ENCODE peak calls at places on chromosome 17, in five cellular contexts. L is neural progenitor cell, E is GM23248, Q is hepatocyte, J is K562. B is an unnamed sample.

GRCh38 chr17:57890857-57891232 is 41.0 kb upstream of the MRPS23 start:
- DNase-seq in L (no peak), E (no peak), Q (no peak), J (no peak), B (no peak)

GRCh38 chr17:56886288-56886721 is 27.5 kb downstream of the TRIM25 start:
- DNase-seq in L (no peak), E (no peak), Q (no peak), J (no peak), B (no peak)

GRCh38 chr17:41547378-41547841 is 19.3 kb upstream of the KRT19 start:
- DNase-seq in L (peak; percentile 38), E (no peak), Q (peak; percentile 39), J (no peak), B (no peak)

GRCh38 chr17:3888343-3889171 is 4.3 kb downstream of the CAMKK1 start:
- DNase-seq in L (peak; percentile 68), E (peak; percentile 99), Q (peak; percentile 72), J (peak; percentile 83), B (peak; percentile 87)

GRCh38 chr17:76151896-76152454 is 10.9 kb upstream of the FOXJ1 start:
- DNase-seq in L (no peak), E (no peak), Q (no peak), J (no peak), B (no peak)

GRCh38 chr17:80815151-80815561 is 176.5 kb upstream of the CHMP6 start:
- DNase-seq in L (no peak), E (no peak), Q (no peak), J (no peak), B (no peak)

GRCh38 chr17:27620721-27621120 is 10.3 kb upstream of the LGALS9 start:
- DNase-seq in L (no peak), E (no peak), Q (no peak), J (no peak), B (no peak)

GRCh38 chr17:48690655-48691054 is 31.7 kb downstream of the PRAC1 start:
- DNase-seq in L (no peak), E (no peak), Q (no peak), J (no peak), B (no peak)

GRCh38 chr17:18933102-18934058 is 18.6 kb upstream of the SLC5A10 start:
- DNase-seq in L (no peak), E (no peak), Q (no peak), J (no peak), B (no peak)

GRCh38 chr17:40510328-40510648 is 8.9 kb upstream of the TNS4 start:
- DNase-seq in L (no peak), E (peak; percentile 87), Q (no peak), J (no peak), B (no peak)

GRCh38 chr17:12821376-12821940 is 32.2 kb downstream of the ARHGAP44 start:
- DNase-seq in L (no peak), E (peak; percentile 25), Q (peak; percentile 24), J (no peak), B (no peak)

GRCh38 chr17:51060396-51060795 is 60.3 kb downstream of the SPAG9 start:
- DNase-seq in L (no peak), E (no peak), Q (peak; percentile 6), J (no peak), B (no peak)

GRCh38 chr17:64148699-64149098 is 18.8 kb upstream of the ERN1 start:
- DNase-seq in L (no peak), E (peak; percentile 33), Q (no peak), J (no peak), B (peak; percentile 14)

GRCh38 chr17:74825952-74826713 is 33.6 kb downstream of the GRIN2C start:
- DNase-seq in L (no peak), E (no peak), Q (no peak), J (no peak), B (no peak)

DNA sequence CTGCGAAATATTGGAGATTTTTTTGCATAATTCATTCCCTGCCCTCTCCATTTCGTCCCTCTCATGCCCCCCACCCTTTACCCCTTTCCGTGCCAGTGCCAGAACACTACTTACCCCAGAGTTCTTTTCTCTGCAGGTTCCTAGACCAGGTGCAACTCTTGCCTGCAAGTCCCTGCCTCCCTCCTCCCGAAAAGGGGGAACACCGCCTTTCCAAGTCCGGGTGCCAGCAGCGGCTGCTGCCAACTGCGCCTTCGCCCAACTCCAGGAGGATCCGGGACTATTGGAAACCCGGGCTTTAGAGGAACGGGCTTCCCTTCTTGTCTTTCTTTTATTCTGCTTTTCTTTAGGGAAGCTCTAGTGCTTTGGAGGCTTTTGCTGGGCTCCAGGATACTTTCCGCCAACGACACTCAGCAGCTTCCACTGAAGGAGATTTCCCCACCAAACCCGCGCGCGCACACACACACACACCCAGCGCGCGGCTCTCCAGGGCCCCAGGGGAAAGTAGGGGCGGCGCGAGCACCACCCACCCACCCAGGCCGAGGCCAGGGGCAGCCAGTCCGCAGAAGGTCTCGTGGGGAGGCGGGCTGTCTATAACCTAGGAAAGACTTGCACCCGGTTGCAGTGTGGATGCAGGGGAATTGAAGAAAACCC is 770 bp upstream of the CA10 start:
- DNase-seq in L (no peak), E (no peak), Q (no peak), J (no peak), B (peak; percentile 22)
- TF ChIP-seq EZH2 in L (no peak), E (no peak), Q (no peak), J (no peak), B (peak; percentile 59)

GRCh38 chr17:9021158-9021984 is at the start of gene NTN1:
- DNase-seq in L (peak; percentile 83), E (peak; percentile 62), Q (peak; percentile 77), J (peak; percentile 25), B (peak; percentile 62)

GRCh38 chr17:9024497-9024896 is 3.2 kb downstream of the NTN1 start:
- DNase-seq in L (peak; percentile 71), E (no peak), Q (no peak), J (no peak), B (peak; percentile 76)

GRCh38 chr17:9023389-9024210 is 2.3 kb downstream of the NTN1 start:
- DNase-seq in L (peak; percentile 31), E (peak; percentile 13), Q (no peak), J (no peak), B (peak; percentile 51)

GRCh38 chr17:9021985-9022552 is 759 bp downstream of the NTN1 start:
- DNase-seq in L (peak; percentile 76), E (peak; percentile 62), Q (peak; percentile 63), J (no peak), B (peak; percentile 55)

GRCh38 chr17:9022553-9023388 is 1.5 kb downstream of the NTN1 start:
- DNase-seq in L (peak; percentile 68), E (peak; percentile 55), Q (peak; percentile 48), J (no peak), B (peak; percentile 63)
- TF ChIP-seq EZH2 in L (peak; percentile 99), E (peak; percentile 84), Q (peak; percentile 98), J (no peak), B (peak; percentile 87)

DNA sequence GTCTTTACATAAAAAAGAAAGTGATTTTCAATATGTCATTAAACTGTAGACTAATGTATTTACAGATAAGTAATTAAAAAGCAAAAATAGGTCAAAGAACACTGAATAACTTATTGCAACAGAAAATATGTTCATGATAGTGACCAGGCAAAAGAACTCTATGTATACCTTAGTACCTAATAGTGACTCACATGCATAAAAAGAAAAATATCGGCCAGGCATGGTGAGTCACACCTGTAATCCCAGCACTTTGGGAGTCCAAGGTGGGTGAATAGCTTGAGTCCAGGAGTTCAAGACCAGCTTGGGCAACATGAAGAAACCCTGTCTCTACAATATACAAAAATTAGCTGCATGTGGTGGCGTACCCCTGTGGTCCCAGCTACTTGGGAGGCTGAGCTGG is 33.0 kb upstream of the TOM1L1 start:
- DNase-seq in L (no peak), E (no peak), Q (no peak), J (no peak), B (no peak)
- TF ChIP-seq EZH2 in L (no peak), E (no peak), Q (no peak), J (no peak), B (no peak)

GRCh38 chr17:60560860-60561257 is 34.8 kb upstream of the APPBP2 start:
- DNase-seq in L (no peak), E (no peak), Q (no peak), J (no peak), B (no peak)

GRCh38 chr17:60559995-60560859 is 34.2 kb upstream of the APPBP2 start:
- DNase-seq in L (no peak), E (no peak), Q (no peak), J (no peak), B (no peak)

GRCh38 chr17:60563743-60564142 is 36.2 kb upstream of the PPM1D start:
- DNase-seq in L (no peak), E (no peak), Q (no peak), J (no peak), B (no peak)

GRCh38 chr17:60559659-60559994 is 33.6 kb upstream of the APPBP2 start:
- DNase-seq in L (no peak), E (no peak), Q (no peak), J (no peak), B (no peak)

GRCh38 chr17:60562421-60562820 is 36.4 kb upstream of the APPBP2 start:
- DNase-seq in L (no peak), E (no peak), Q (no peak), J (no peak), B (no peak)
- TF ChIP-seq EZH2 in L (no peak), E (no peak), Q (no peak), J (no peak), B (no peak)

DNA sequence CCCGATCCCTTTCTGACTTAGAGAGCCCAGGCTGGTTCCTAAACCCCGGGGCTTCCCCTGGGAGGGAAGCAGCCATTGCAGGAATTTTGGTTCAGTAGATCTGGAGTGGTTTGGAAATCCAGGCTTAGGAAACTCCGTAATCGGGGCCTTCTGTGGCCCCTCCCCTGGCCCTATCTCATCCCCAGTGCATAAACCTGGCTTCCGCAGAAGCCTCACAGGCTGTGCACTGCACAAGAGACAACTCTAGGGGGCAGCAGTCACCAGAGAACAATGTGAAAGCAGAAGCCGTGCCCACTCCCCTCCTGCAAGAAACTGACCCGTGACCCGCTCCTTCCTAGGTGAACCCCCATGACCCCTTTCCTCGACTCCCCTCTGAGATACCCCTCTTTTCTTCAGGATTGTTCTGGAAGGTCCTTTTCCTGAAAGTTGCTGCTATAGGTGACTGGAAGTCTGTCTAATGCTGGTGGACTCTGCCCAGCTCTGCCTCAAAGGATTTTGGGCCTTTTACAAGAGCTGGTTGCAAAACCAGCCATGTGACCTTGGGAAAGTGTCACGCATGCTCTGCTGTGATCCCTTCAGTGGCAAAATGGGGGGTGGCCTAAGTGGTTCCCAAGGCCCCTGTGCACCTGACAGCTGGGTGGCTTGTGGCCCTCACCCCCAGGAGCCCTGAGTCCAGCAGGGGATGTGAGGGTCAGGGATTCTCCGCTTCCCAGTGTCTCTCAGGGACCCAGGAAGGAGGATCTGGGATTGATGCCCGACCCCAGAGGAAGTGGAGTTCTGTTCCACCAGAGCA is 14.4 kb downstream of the GUCY2D start:
- DNase-seq in L (peak; percentile 80), E (peak; percentile 50), Q (peak; percentile 82), J (peak; percentile 60), B (peak; percentile 92)
- TF ChIP-seq EZH2 in L (no peak), E (no peak), Q (no peak), J (no peak), B (no peak)